ENCODE peak calls at places on chromosomes 2 and 18, in five cellular contexts. One of them, this sample, is unnamed.

GRCh38 chr18:45282101-45282812 is 333.0 kb upstream of the SLC14A2 start:
- DNase-seq in K562: no peak
- DNase-seq in NCI-H460: no peak
- DNase-seq in T-helper 2 cell: no peak
- DNase-seq in astrocyte of the cerebellum: no peak
- DNase-seq in this sample: no peak

GRCh38 chr2:23588106-23588505 is 203.1 kb downstream of the KLHL29 start:
- DNase-seq in astrocyte of the cerebellum: no peak
- DNase-seq in T-helper 2 cell: no peak
- DNase-seq in K562: no peak
- DNase-seq in NCI-H460: no peak
- DNase-seq in this sample: no peak

GRCh38 chr2:152718909-152719645 is 657 bp downstream of the ARL6IP6 start:
- DNase-seq in NCI-H460: peak
- DNase-seq in K562: peak
- DNase-seq in astrocyte of the cerebellum: no peak
- DNase-seq in T-helper 2 cell: peak
- DNase-seq in this sample: peak

GRCh38 chr2:238560234-238560633 is 133.5 kb downstream of the ASB1 start:
- DNase-seq in NCI-H460: no peak
- DNase-seq in T-helper 2 cell: no peak
- DNase-seq in K562: no peak
- DNase-seq in astrocyte of the cerebellum: no peak
- DNase-seq in this sample: no peak

GRCh38 chr2:86416126-86416525 is 25.0 kb upstream of the KDM3A start:
- DNase-seq in K562: no peak
- DNase-seq in NCI-H460: no peak
- DNase-seq in astrocyte of the cerebellum: no peak
- DNase-seq in T-helper 2 cell: no peak
- DNase-seq in this sample: no peak

GRCh38 chr2:128440666-128441340 is 122.1 kb upstream of the HS6ST1 start:
- DNase-seq in T-helper 2 cell: no peak
- DNase-seq in NCI-H460: no peak
- DNase-seq in K562: no peak
- DNase-seq in astrocyte of the cerebellum: no peak
- DNase-seq in this sample: no peak

GRCh38 chr2:14363976-14364375 is 268.5 kb upstream of the LRATD1 start:
- DNase-seq in NCI-H460: no peak
- DNase-seq in T-helper 2 cell: no peak
- DNase-seq in astrocyte of the cerebellum: no peak
- DNase-seq in K562: no peak
- DNase-seq in this sample: no peak

GRCh38 chr2:24382363-24383021 is 22.2 kb upstream of the ITSN2 start:
- DNase-seq in T-helper 2 cell: peak
- DNase-seq in NCI-H460: peak
- DNase-seq in astrocyte of the cerebellum: peak
- DNase-seq in K562: peak
- DNase-seq in this sample: peak

GRCh38 chr2:236634203-236634602 is 64.6 kb downstream of the ACKR3 start:
- DNase-seq in astrocyte of the cerebellum: no peak
- DNase-seq in K562: no peak
- DNase-seq in T-helper 2 cell: no peak
- DNase-seq in NCI-H460: no peak
- DNase-seq in this sample: no peak

GRCh38 chr2:138949517-138949916 is 169.3 kb upstream of the NXPH2 start:
- DNase-seq in NCI-H460: no peak
- DNase-seq in K562: no peak
- DNase-seq in astrocyte of the cerebellum: no peak
- DNase-seq in T-helper 2 cell: no peak
- DNase-seq in this sample: no peak

GRCh38 chr2:51153236-51153635 is 121.3 kb upstream of the NRXN1 start:
- DNase-seq in K562: no peak
- DNase-seq in NCI-H460: no peak
- DNase-seq in astrocyte of the cerebellum: peak
- DNase-seq in T-helper 2 cell: no peak
- DNase-seq in this sample: no peak

GRCh38 chr2:239151201-239152131 is 249.4 kb downstream of the HDAC4 start:
- DNase-seq in K562: no peak
- DNase-seq in astrocyte of the cerebellum: no peak
- DNase-seq in T-helper 2 cell: no peak
- DNase-seq in NCI-H460: no peak
- DNase-seq in this sample: no peak

GRCh38 chr2:169704160-169704713 is 10.0 kb downstream of the PHOSPHO2 start:
- DNase-seq in T-helper 2 cell: no peak
- DNase-seq in astrocyte of the cerebellum: no peak
- DNase-seq in NCI-H460: no peak
- DNase-seq in K562: no peak
- DNase-seq in this sample: no peak

GRCh38 chr2:19312949-19313348 is 45.5 kb downstream of the OSR1 start:
- DNase-seq in NCI-H460: no peak
- DNase-seq in T-helper 2 cell: no peak
- DNase-seq in K562: no peak
- DNase-seq in astrocyte of the cerebellum: peak
- DNase-seq in this sample: no peak

GRCh38 chr2:229909090-229909489 is 12.7 kb downstream of the TRIP12 start:
- DNase-seq in K562: no peak
- DNase-seq in NCI-H460: no peak
- DNase-seq in T-helper 2 cell: no peak
- DNase-seq in astrocyte of the cerebellum: no peak
- DNase-seq in this sample: no peak

GRCh38 chr18:28905509-28905908 is 728.6 kb upstream of the CDH2 start:
- DNase-seq in T-helper 2 cell: no peak
- DNase-seq in astrocyte of the cerebellum: no peak
- DNase-seq in NCI-H460: no peak
- DNase-seq in K562: no peak
- DNase-seq in this sample: no peak

GRCh38 chr2:197258580-197258979 is 52.0 kb downstream of the ANKRD44 start:
- DNase-seq in T-helper 2 cell: peak
- DNase-seq in K562: no peak
- DNase-seq in astrocyte of the cerebellum: no peak
- DNase-seq in NCI-H460: no peak
- DNase-seq in this sample: no peak

GRCh38 chr18:3248062-3248669 is 565 bp downstream of the MYL12A start:
- DNase-seq in NCI-H460: no peak
- DNase-seq in K562: no peak
- DNase-seq in astrocyte of the cerebellum: no peak
- DNase-seq in T-helper 2 cell: peak
- DNase-seq in this sample: no peak

GRCh38 chr2:133774675-133775005 is 206.4 kb upstream of the NCKAP5 start:
- DNase-seq in T-helper 2 cell: no peak
- DNase-seq in NCI-H460: no peak
- DNase-seq in K562: no peak
- DNase-seq in astrocyte of the cerebellum: peak
- DNase-seq in this sample: no peak

GRCh38 chr2:205680067-205680466 is 2.2 kb upstream of the NRP2 start:
- DNase-seq in K562: peak
- DNase-seq in T-helper 2 cell: peak
- DNase-seq in astrocyte of the cerebellum: peak
- DNase-seq in NCI-H460: peak
- DNase-seq in this sample: peak

GRCh38 chr18:12377556-12378553 is 828 bp upstream of the AFG3L2 start:
- DNase-seq in NCI-H460: no peak
- DNase-seq in K562: no peak
- DNase-seq in T-helper 2 cell: no peak
- DNase-seq in astrocyte of the cerebellum: no peak
- DNase-seq in this sample: peak

GRCh38 chr2:218282173-218282991 is 9.9 kb downstream of the TMBIM1 start:
- DNase-seq in K562: no peak
- DNase-seq in astrocyte of the cerebellum: no peak
- DNase-seq in T-helper 2 cell: no peak
- DNase-seq in NCI-H460: no peak
- DNase-seq in this sample: no peak

GRCh38 chr2:65059071-65059470 is 2.9 kb downstream of the CEP68 start:
- DNase-seq in astrocyte of the cerebellum: no peak
- DNase-seq in K562: no peak
- DNase-seq in T-helper 2 cell: no peak
- DNase-seq in NCI-H460: no peak
- DNase-seq in this sample: no peak

GRCh38 chr2:28750316-28751101 is 1.1 kb upstream of the PPP1CB start:
- DNase-seq in NCI-H460: peak
- DNase-seq in astrocyte of the cerebellum: no peak
- DNase-seq in K562: peak
- DNase-seq in T-helper 2 cell: peak
- DNase-seq in this sample: no peak

GRCh38 chr18:11994708-11995444 is 13.6 kb downstream of the IMPA2 start:
- DNase-seq in NCI-H460: no peak
- DNase-seq in astrocyte of the cerebellum: no peak
- DNase-seq in T-helper 2 cell: no peak
- DNase-seq in K562: no peak
- DNase-seq in this sample: peak

GRCh38 chr2:235521844-235522243 is 28.0 kb downstream of the AGAP1 start:
- DNase-seq in T-helper 2 cell: no peak
- DNase-seq in astrocyte of the cerebellum: no peak
- DNase-seq in NCI-H460: no peak
- DNase-seq in K562: no peak
- DNase-seq in this sample: no peak

GRCh38 chr2:38734299-38735058 is 16.7 kb downstream of the SRSF7 start:
- DNase-seq in K562: no peak
- DNase-seq in astrocyte of the cerebellum: no peak
- DNase-seq in T-helper 2 cell: no peak
- DNase-seq in NCI-H460: no peak
- DNase-seq in this sample: no peak

GRCh38 chr18:52694804-52695203 is 354.8 kb downstream of the DCC start:
- DNase-seq in K562: no peak
- DNase-seq in NCI-H460: peak
- DNase-seq in astrocyte of the cerebellum: no peak
- DNase-seq in T-helper 2 cell: no peak
- DNase-seq in this sample: no peak

GRCh38 chr2:86239326-86239725 is 40.1 kb downstream of the MRPL35 start:
- DNase-seq in T-helper 2 cell: no peak
- DNase-seq in K562: no peak
- DNase-seq in NCI-H460: no peak
- DNase-seq in astrocyte of the cerebellum: no peak
- DNase-seq in this sample: no peak

GRCh38 chr2:108916397-108917077 is 72.5 kb downstream of the EDAR start:
- DNase-seq in astrocyte of the cerebellum: no peak
- DNase-seq in K562: no peak
- DNase-seq in NCI-H460: no peak
- DNase-seq in T-helper 2 cell: no peak
- DNase-seq in this sample: no peak

GRCh38 chr2:36362291-36362690 is 6.7 kb downstream of the CRIM1 start:
- DNase-seq in astrocyte of the cerebellum: no peak
- DNase-seq in NCI-H460: no peak
- DNase-seq in T-helper 2 cell: no peak
- DNase-seq in K562: no peak
- DNase-seq in this sample: no peak

GRCh38 chr2:149221898-149222297 is 108.5 kb upstream of the LYPD6 start:
- DNase-seq in astrocyte of the cerebellum: no peak
- DNase-seq in K562: no peak
- DNase-seq in NCI-H460: no peak
- DNase-seq in T-helper 2 cell: no peak
- DNase-seq in this sample: no peak